ENCODE peak calls at places on chromosome 4, in five cellular contexts. T is tibial nerve, U is transverse colon, Y is esophagus squamous epithelium, S is uterus. Z is an unnamed sample. For H3K9me3 and H3K4me1, the result is how much of the 10 kb centered on the place peaks cover.

GRCh38 chr4:145502809-145503208 is 21.2 kb downstream of the SMAD1 start:
- DNase-seq in T (no peak), U (no peak), Y (no peak), S (no peak), Z (no peak)

GRCh38 chr4:17809667-17810066 is 890 bp downstream of the DCAF16 start:
- DNase-seq in T (no peak), U (no peak), Y (no peak), S (no peak), Z (no peak)

GRCh38 chr4:72390409-72390808 is 178.6 kb downstream of the ADAMTS3 start:
- DNase-seq in T (no peak), U (no peak), Y (no peak), S (no peak), Z (no peak)

GRCh38 chr4:176185068-176185467 is 10.3 kb downstream of the SPATA4 start:
- DNase-seq in T (no peak), U (no peak), Y (no peak), S (no peak), Z (no peak)

GRCh38 chr4:6892190-6892908 is 17.3 kb upstream of the TBC1D14 start:
- DNase-seq in T (peak), U (peak), Y (no peak), S (peak), Z (peak)

GRCh38 chr4:125101706-125102105 is 213.0 kb upstream of the FAT4 start:
- DNase-seq in T (no peak), U (no peak), Y (no peak), S (no peak), Z (no peak)

GRCh38 chr4:146134761-146135160 is 40.8 kb upstream of the LSM6 start:
- DNase-seq in T (no peak), U (peak), Y (no peak), S (no peak), Z (no peak)

GRCh38 chr4:38382492-38382891 is 281.5 kb upstream of the KLF3 start:
- DNase-seq in T (no peak), U (no peak), Y (no peak), S (no peak), Z (peak)

GRCh38 chr4:99633772-99634171 is 23.9 kb downstream of the C4orf54 start:
- DNase-seq in T (no peak), U (no peak), Y (no peak), S (no peak), Z (no peak)

GRCh38 chr4:71441186-71442169 is 102.7 kb downstream of the SLC4A4 start:
- DNase-seq in T (no peak), U (no peak), Y (no peak), S (no peak), Z (no peak)

GRCh38 chr4:68272860-68273259 is 27.4 kb upstream of the TMPRSS11B start:
- DNase-seq in T (no peak), U (no peak), Y (no peak), S (no peak), Z (no peak)

GRCh38 chr4:68271851-68272756 is 26.6 kb upstream of the TMPRSS11B start:
- DNase-seq in T (no peak), U (no peak), Y (no peak), S (no peak), Z (no peak)

GRCh38 chr4:68264875-68265565 is 19.5 kb upstream of the TMPRSS11B start:
- DNase-seq in T (no peak), U (no peak), Y (no peak), S (no peak), Z (no peak)

GRCh38 chr4:68267433-68267944 is 22.0 kb upstream of the TMPRSS11B start:
- DNase-seq in T (no peak), U (no peak), Y (no peak), S (no peak), Z (no peak)
- H3K9me3 ChIP-seq in T (under half), U (under half), Y (under half), S (under half), Z (under half)

DNA sequence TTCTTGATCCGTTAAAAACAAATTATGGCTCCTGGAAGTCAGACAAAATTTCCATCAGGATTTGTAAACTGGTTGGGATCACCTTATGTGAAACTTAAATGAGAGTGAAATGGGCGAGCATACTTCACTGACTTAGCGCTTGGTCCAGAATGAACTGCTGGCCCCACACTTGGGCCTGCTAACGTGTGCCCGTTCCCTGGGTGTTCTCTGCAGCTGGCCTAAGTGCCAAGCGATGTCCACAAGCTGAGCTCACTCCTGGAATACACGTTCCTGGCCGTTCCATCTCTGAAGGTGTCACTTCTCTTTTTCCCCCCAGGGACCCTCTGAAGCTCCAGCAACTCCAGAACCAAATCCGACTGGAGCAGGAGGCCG is 132.7 kb downstream of the CBR4 start:
- DNase-seq in T (no peak), U (no peak), Y (no peak), S (no peak), Z (no peak)
- H3K4me1 ChIP-seq in T (under half), U (under half), Y (under half), S (under half), Z (under half)

GRCh38 chr4:121155893-121156292 is 8.2 kb downstream of the TNIP3 start:
- DNase-seq in T (no peak), U (no peak), Y (no peak), S (no peak), Z (no peak)
- H3K4me3 ChIP-seq in T (no peak), U (no peak), Y (no peak), S (no peak), Z (no peak)

GRCh38 chr4:340011-340410 is 2.4 kb downstream of the ZNF141 start:
- DNase-seq in T (no peak), U (no peak), Y (no peak), S (no peak), Z (no peak)
- H3K9me3 ChIP-seq in T (under half), U (under half), Y (under half), S (under half), Z (under half)

GRCh38 chr4:41364871-41365270 is 108.1 kb downstream of the UCHL1 start:
- DNase-seq in T (no peak), U (no peak), Y (no peak), S (no peak), Z (no peak)

GRCh38 chr4:41362647-41363383 is 106.1 kb downstream of the UCHL1 start:
- DNase-seq in T (no peak), U (no peak), Y (no peak), S (no peak), Z (no peak)

GRCh38 chr4:41363384-41363981 is 106.8 kb downstream of the UCHL1 start:
- DNase-seq in T (no peak), U (no peak), Y (no peak), S (peak), Z (no peak)

GRCh38 chr4:41366911-41367517 is 110.3 kb downstream of the UCHL1 start:
- DNase-seq in T (no peak), U (no peak), Y (no peak), S (no peak), Z (no peak)

GRCh38 chr4:41365726-41366125 is 109.0 kb downstream of the UCHL1 start:
- DNase-seq in T (no peak), U (no peak), Y (no peak), S (no peak), Z (no peak)
- H3K4me1 ChIP-seq in T (under half), U (under half), Y (under half), S (under half), Z (under half)